ENCODE peak calls at places on chromosomes 7 and 10, in four cellular contexts. D is Caco-2; C is activated T-cell treated with anti-CD3 and anti-CD28 coated beads, Interleukin-2, amount 50 U/mL, for 48 hours; B is activated effector memory CD4-positive, alpha-beta T cell treated with anti-CD3 and anti-CD28 coated beads, Interleukin-2, amount 50 U/mL, for 16 hours. J is an unnamed sample.

GRCh38 chr7:92720604-92721350 is 115.6 kb downstream of the CDK6 start:
- DNase-seq in C (no peak), B (no peak), D (no peak), J (no peak)

GRCh38 chr10:114002422-114002821 is 41.2 kb upstream of the ADRB1 start:
- DNase-seq in B (no peak), C (no peak), D (no peak), J (no peak)

GRCh38 chr7:66696774-66697191 is 43.8 kb upstream of the RABGEF1 start:
- DNase-seq in B (no peak), D (no peak), C (no peak), J (no peak)

GRCh38 chr7:145169908-145170307 is 334.1 kb upstream of the TPK1 start:
- DNase-seq in B (no peak), D (no peak), C (no peak), J (no peak)

GRCh38 chr7:39952378-39952777 is 2.3 kb downstream of the CDK13 start:
- DNase-seq in D (no peak), B (no peak), C (no peak), J (peak)

GRCh38 chr10:71059059-71059818 is 153.1 kb upstream of the UNC5B start:
- DNase-seq in B (no peak), C (no peak), D (no peak), J (no peak)

GRCh38 chr7:101688995-101689907 is 60.2 kb upstream of the MYL10 start:
- DNase-seq in B (no peak), D (no peak), C (no peak), J (no peak)

GRCh38 chr10:95987685-95988426 is 55.5 kb upstream of the CCNJ start:
- DNase-seq in C (no peak), D (no peak), B (no peak), J (no peak)

GRCh38 chr10:110083884-110084283 is 76.1 kb downstream of the ADD3 start:
- DNase-seq in D (no peak), B (no peak), C (no peak), J (peak)

GRCh38 chr10:33252794-33253203 is 81.7 kb downstream of the NRP1 start:
- DNase-seq in C (no peak), B (no peak), D (no peak), J (peak)

GRCh38 chr10:82932426-82932825 is 1057.4 kb downstream of the NRG3 start:
- DNase-seq in B (no peak), C (no peak), D (no peak), J (peak)

GRCh38 chr7:502296-502695 is 17.4 kb downstream of the PDGFA start:
- DNase-seq in B (no peak), C (no peak), D (no peak), J (no peak)

GRCh38 chr10:12727832-12728215 is 273.7 kb downstream of the CCDC3 start:
- DNase-seq in B (no peak), D (peak), C (no peak), J (peak)

GRCh38 chr7:1689356-1689755 is 19.3 kb downstream of the ELFN1 start:
- DNase-seq in B (peak), D (peak), C (no peak), J (no peak)

GRCh38 chr7:18468794-18469193 is 26.8 kb upstream of the HDAC9 start:
- DNase-seq in C (no peak), B (no peak), D (no peak), J (no peak)

GRCh38 chr7:42869131-42870020 is 42.5 kb downstream of the C7orf25 start:
- DNase-seq in B (peak), C (peak), D (no peak), J (no peak)

GRCh38 chr7:107579881-107580715 is at the start of gene BCAP29:
- DNase-seq in C (peak), D (peak), B (peak), J (peak)

GRCh38 chr7:131111081-131111576 is 216.5 kb upstream of the MKLN1 start:
- DNase-seq in D (no peak), C (no peak), B (no peak), J (peak)

J was measured in amniotic epithelial cell.